ENCODE peak calls at places on chromosomes 3 and 15, in eight cellular contexts. One of them, this sample, is unnamed.
A peak's percentile ranks its signal among the peaks of the same experiment; 100 is the strongest.

GRCh38 chr3:127422663-127423375 is 135.0 kb upstream of the PRR20G start:
- DNase-seq in GM13977: no peak
- DNase-seq in NB4: no peak
- DNase-seq in foreskin fibroblast: no peak
- DNase-seq in esophagus squamous epithelium: no peak
- DNase-seq in anterior cingulate cortex: no peak
- DNase-seq in ACHN: no peak
- DNase-seq in GOT3: no peak
- DNase-seq in this sample: no peak

GRCh38 chr3:59692117-59692516 is 642.3 kb upstream of the CFAP20DC start:
- DNase-seq in GM13977: no peak
- DNase-seq in NB4: no peak
- DNase-seq in foreskin fibroblast: no peak
- DNase-seq in esophagus squamous epithelium: no peak
- DNase-seq in anterior cingulate cortex: no peak
- DNase-seq in ACHN: no peak
- DNase-seq in GOT3: no peak
- DNase-seq in this sample: no peak

GRCh38 chr3:76570436-76571057 is 469.4 kb upstream of the ROBO2 start:
- DNase-seq in GM13977: peak; percentile 8
- DNase-seq in NB4: peak; percentile 13
- DNase-seq in foreskin fibroblast: no peak
- DNase-seq in esophagus squamous epithelium: no peak
- DNase-seq in anterior cingulate cortex: no peak
- DNase-seq in ACHN: peak; percentile 31
- DNase-seq in GOT3: no peak
- DNase-seq in this sample: no peak

GRCh38 chr15:74340139-74340538 is 27.3 kb downstream of the CYP11A1 start:
- DNase-seq in GM13977: no peak
- DNase-seq in NB4: peak; percentile 87
- DNase-seq in foreskin fibroblast: peak; percentile 19
- DNase-seq in esophagus squamous epithelium: no peak
- DNase-seq in anterior cingulate cortex: no peak
- DNase-seq in ACHN: no peak
- DNase-seq in GOT3: no peak
- DNase-seq in this sample: no peak

GRCh38 chr15:79292011-79292410 is 9.5 kb downstream of the ANKRD34C start:
- DNase-seq in GM13977: no peak
- DNase-seq in NB4: no peak
- DNase-seq in foreskin fibroblast: no peak
- DNase-seq in esophagus squamous epithelium: no peak
- DNase-seq in anterior cingulate cortex: no peak
- DNase-seq in ACHN: no peak
- DNase-seq in GOT3: no peak
- DNase-seq in this sample: no peak

GRCh38 chr3:72847282-72847681 is 963 bp downstream of the SHQ1 start:
- DNase-seq in GM13977: no peak
- DNase-seq in NB4: no peak
- DNase-seq in foreskin fibroblast: no peak
- DNase-seq in esophagus squamous epithelium: no peak
- DNase-seq in anterior cingulate cortex: no peak
- DNase-seq in ACHN: no peak
- DNase-seq in GOT3: no peak
- DNase-seq in this sample: no peak

GRCh38 chr15:74157868-74158827 is 15.4 kb upstream of the ISLR start:
- DNase-seq in GM13977: peak; percentile 27
- DNase-seq in NB4: no peak
- DNase-seq in foreskin fibroblast: no peak
- DNase-seq in esophagus squamous epithelium: no peak
- DNase-seq in anterior cingulate cortex: no peak
- DNase-seq in ACHN: no peak
- DNase-seq in GOT3: no peak
- DNase-seq in this sample: no peak

GRCh38 chr15:20346082-20346805 is 195.4 kb downstream of the GOLGA6L6 start:
- DNase-seq in GM13977: peak; percentile 34
- DNase-seq in NB4: no peak
- DNase-seq in foreskin fibroblast: no peak
- DNase-seq in esophagus squamous epithelium: no peak
- DNase-seq in anterior cingulate cortex: no peak
- DNase-seq in ACHN: no peak
- DNase-seq in GOT3: no peak
- DNase-seq in this sample: no peak

GRCh38 chr3:126577256-126577655 is 18.5 kb upstream of the C3orf22 start:
- DNase-seq in GM13977: no peak
- DNase-seq in NB4: no peak
- DNase-seq in foreskin fibroblast: no peak
- DNase-seq in esophagus squamous epithelium: no peak
- DNase-seq in anterior cingulate cortex: no peak
- DNase-seq in ACHN: no peak
- DNase-seq in GOT3: no peak
- DNase-seq in this sample: no peak

GRCh38 chr3:56989434-56990294 is 70.8 kb upstream of the SPATA12 start:
- DNase-seq in GM13977: no peak
- DNase-seq in NB4: no peak
- DNase-seq in foreskin fibroblast: no peak
- DNase-seq in esophagus squamous epithelium: no peak
- DNase-seq in anterior cingulate cortex: no peak
- DNase-seq in ACHN: no peak
- DNase-seq in GOT3: no peak
- DNase-seq in this sample: no peak

GRCh38 chr3:148147896-148148295 is 549.8 kb upstream of the AGTR1 start:
- DNase-seq in GM13977: no peak
- DNase-seq in NB4: no peak
- DNase-seq in foreskin fibroblast: peak; percentile 3
- DNase-seq in esophagus squamous epithelium: no peak
- DNase-seq in anterior cingulate cortex: no peak
- DNase-seq in ACHN: no peak
- DNase-seq in GOT3: no peak
- DNase-seq in this sample: no peak

GRCh38 chr3:191331443-191331842 is 1.1 kb upstream of the UTS2B start:
- DNase-seq in GM13977: no peak
- DNase-seq in NB4: no peak
- DNase-seq in foreskin fibroblast: no peak
- DNase-seq in esophagus squamous epithelium: no peak
- DNase-seq in anterior cingulate cortex: no peak
- DNase-seq in ACHN: peak; percentile 75
- DNase-seq in GOT3: no peak
- DNase-seq in this sample: no peak

This sample was measured in brain pericyte.